ENCODE peak calls at places on chromosomes 2 and 18, in ten cellular contexts. I is upper lobe of right lung; Y is fibroblast of pulmonary artery; D is GM03348; Z is activated CD8-positive, alpha-beta T cell treated with anti-CD3 and anti-CD28 coated beads for 36 hours; N is T-cell; F is HEK293T; X is retina; E is activated gamma-delta T cell treated with anti-CD3 and anti-CD28 coated beads, Interleukin-2, amount 50 U/mL, for 16 hours; S is A172. W is an unnamed sample.

GRCh38 chr2:174344716-174345472 is 10.1 kb downstream of the SP9 start:
- DNase-seq in E (no peak), F (no peak), D (peak), I (no peak), N (no peak), Z (no peak), X (peak), Y (peak), S (peak), W (peak)

GRCh38 chr2:176096986-176097819 is 2.4 kb upstream of the HOXD12 start:
- DNase-seq in Z (peak), X (peak), E (peak), D (peak), S (peak), F (peak), Y (peak), N (no peak), I (peak), W (peak)

GRCh38 chr2:27255660-27256059 is 7.2 kb downstream of the SLC30A3 start:
- DNase-seq in F (no peak), E (no peak), S (no peak), I (no peak), X (no peak), Y (peak), Z (no peak), D (peak), N (no peak), W (peak)

GRCh38 chr2:156456616-156457015 is 20.4 kb downstream of the GPD2 start:
- DNase-seq in D (no peak), E (no peak), X (no peak), S (no peak), F (no peak), Z (no peak), Y (no peak), I (no peak), N (no peak), W (no peak)

GRCh38 chr2:207253946-207254345 is 88.2 kb upstream of the KLF7 start:
- DNase-seq in D (peak), F (no peak), Z (no peak), S (peak), Y (peak), X (no peak), N (no peak), E (no peak), I (no peak), W (peak)

GRCh38 chr2:23794234-23794633 is 132.7 kb downstream of the ATAD2B start:
- DNase-seq in E (no peak), Y (no peak), S (no peak), F (no peak), X (no peak), I (no peak), D (no peak), N (no peak), Z (no peak), W (no peak)

GRCh38 chr2:125444106-125444505 is 1211.9 kb upstream of the GYPC start:
- DNase-seq in X (no peak), N (no peak), D (no peak), S (no peak), Y (no peak), Z (no peak), F (no peak), E (no peak), I (no peak), W (no peak)

GRCh38 chr2:208101716-208102631 is 22.4 kb downstream of the CRYGD start:
- DNase-seq in Z (no peak), Y (peak), E (no peak), D (peak), S (peak), N (no peak), I (no peak), X (peak), F (no peak), W (peak)

GRCh38 chr2:26606847-26607190 is 34.3 kb downstream of the CIB4 start:
- DNase-seq in N (no peak), I (peak), X (no peak), Z (no peak), E (no peak), S (no peak), Y (no peak), F (no peak), D (no peak), W (no peak)

GRCh38 chr2:96913398-96914202 is 43.7 kb upstream of the SEMA4C start:
- DNase-seq in N (peak), S (no peak), Y (no peak), I (no peak), Z (peak), D (no peak), E (peak), X (no peak), F (no peak), W (no peak)

GRCh38 chr2:2847131-2847740 is 516.2 kb upstream of the MYT1L start:
- DNase-seq in E (no peak), I (peak), D (no peak), X (peak), F (no peak), N (no peak), Y (no peak), Z (no peak), S (no peak), W (no peak)

GRCh38 chr18:59719533-59720325 is 22.5 kb upstream of the CCBE1 start:
- DNase-seq in N (no peak), E (no peak), F (no peak), X (no peak), D (peak), Z (no peak), I (no peak), Y (peak), S (peak), W (peak)

GRCh38 chr18:57134564-57135211 is 12.2 kb upstream of the BOD1L2 start:
- DNase-seq in F (no peak), D (no peak), S (no peak), E (no peak), N (no peak), Z (no peak), I (no peak), X (no peak), Y (no peak), W (no peak)

GRCh38 chr2:158184001-158184400 is 82.3 kb downstream of the UPP2 start:
- DNase-seq in N (no peak), S (no peak), Y (no peak), Z (no peak), F (no peak), X (no peak), E (no peak), D (no peak), I (no peak), W (no peak)

GRCh38 chr2:164705412-164706167 is 84.3 kb upstream of the GRB14 start:
- DNase-seq in N (no peak), I (peak), E (no peak), S (no peak), Z (no peak), Y (no peak), X (no peak), F (no peak), D (no peak), W (no peak)

GRCh38 chr2:150485114-150485870 is 2.2 kb downstream of the RND3 start:
- DNase-seq in S (no peak), X (peak), E (no peak), I (peak), Z (peak), Y (peak), D (peak), N (no peak), F (peak), W (peak)

GRCh38 chr2:181123798-181124217 is 143.4 kb downstream of the UBE2E3 start:
- DNase-seq in E (peak), X (no peak), D (no peak), F (no peak), S (peak), Y (peak), N (no peak), I (no peak), Z (peak), W (no peak)

GRCh38 chr2:11786191-11786590 is 39.8 kb downstream of the LPIN1 start:
- DNase-seq in X (no peak), I (no peak), Z (no peak), N (no peak), S (no peak), F (no peak), E (no peak), Y (no peak), D (no peak), W (no peak)

GRCh38 chr2:149741646-149742045 is 154.1 kb upstream of the MMADHC start:
- DNase-seq in Y (peak), N (no peak), S (peak), Z (no peak), E (no peak), D (peak), X (no peak), F (no peak), I (no peak), W (peak)

GRCh38 chr2:12558519-12558918 is 158.2 kb upstream of the TRIB2 start:
- DNase-seq in E (no peak), D (no peak), N (no peak), Z (no peak), S (no peak), F (no peak), Y (no peak), X (no peak), I (no peak), W (no peak)

GRCh38 chr2:239441261-239441701 is 40.5 kb upstream of the HDAC4 start:
- DNase-seq in Y (no peak), I (no peak), X (peak), N (no peak), D (no peak), E (peak), S (no peak), Z (peak), F (no peak), W (no peak)

GRCh38 chr2:156356006-156356764 is 23.7 kb upstream of the NR4A2 start:
- DNase-seq in I (no peak), E (no peak), D (peak), Z (no peak), X (no peak), S (peak), F (no peak), Y (peak), N (no peak), W (no peak)

GRCh38 chr2:13414907-13415306 is 698.2 kb downstream of the TRIB2 start:
- DNase-seq in N (no peak), X (no peak), F (no peak), S (no peak), Y (no peak), I (no peak), D (no peak), Z (no peak), E (no peak), W (no peak)

GRCh38 chr2:3035385-3036050 is 342.1 kb downstream of the EIPR1 start:
- DNase-seq in Y (no peak), S (no peak), D (no peak), F (no peak), E (no peak), I (no peak), N (no peak), X (no peak), Z (no peak), W (no peak)

GRCh38 chr2:111219285-111219684 is 98.6 kb downstream of the BCL2L11 start:
- DNase-seq in E (no peak), X (no peak), Y (no peak), N (no peak), I (no peak), Z (no peak), F (no peak), S (no peak), D (no peak), W (no peak)

GRCh38 chr18:61551586-61551985 is 218.4 kb downstream of the CDH20 start:
- DNase-seq in Z (peak), I (no peak), Y (peak), E (no peak), D (peak), S (peak), N (no peak), F (peak), X (peak), W (peak)

GRCh38 chr2:109046925-109047508 is 58.0 kb upstream of the EDAR start:
- DNase-seq in E (no peak), D (no peak), Y (no peak), S (no peak), Z (peak), I (no peak), F (no peak), X (no peak), N (no peak), W (no peak)

GRCh38 chr2:85799215-85799956 is 45.6 kb downstream of the ATOH8 start:
- DNase-seq in N (no peak), D (no peak), Z (peak), S (peak), F (no peak), Y (no peak), I (peak), E (no peak), X (no peak), W (no peak)

GRCh38 chr2:217286833-217287232 is 427.0 kb upstream of the TNP1 start:
- DNase-seq in S (peak), I (no peak), X (no peak), Y (peak), N (no peak), Z (no peak), F (no peak), E (no peak), D (peak), W (peak)

GRCh38 chr18:69953191-69953590 is 5.5 kb upstream of the CD226 start:
- DNase-seq in I (no peak), Y (no peak), S (no peak), F (no peak), N (no peak), D (no peak), X (no peak), E (no peak), Z (no peak), W (no peak)

W was measured in cardiac fibroblast.